ENCODE peak calls at places on chromosomes 6 and 20, in five cellular contexts. One of them, this sample, is unnamed.

GRCh38 chr20:46222521-46223007 is 85.7 kb downstream of the CDH22 start:
- DNase-seq in prostate gland: peak; percentile 46
- DNase-seq in right atrium auricular region: peak; percentile 65
- DNase-seq in mesendoderm: peak; percentile 88
- DNase-seq in left lung: no peak
- DNase-seq in this sample: no peak

GRCh38 chr6:1636971-1637871 is 27.5 kb downstream of the FOXC1 start:
- DNase-seq in prostate gland: no peak
- DNase-seq in right atrium auricular region: no peak
- DNase-seq in mesendoderm: no peak
- DNase-seq in left lung: no peak
- DNase-seq in this sample: no peak

GRCh38 chr6:113634352-113635163 is 222.6 kb upstream of the MARCKS start:
- DNase-seq in prostate gland: no peak
- DNase-seq in right atrium auricular region: no peak
- DNase-seq in mesendoderm: no peak
- DNase-seq in left lung: no peak
- DNase-seq in this sample: no peak

GRCh38 chr20:14288341-14289330 is 48.8 kb downstream of the FLRT3 start:
- DNase-seq in prostate gland: no peak
- DNase-seq in right atrium auricular region: no peak
- DNase-seq in mesendoderm: peak; percentile 10
- DNase-seq in left lung: no peak
- DNase-seq in this sample: no peak

GRCh38 chr6:116975600-116975999 is 98.6 kb downstream of the RFX6 start:
- DNase-seq in prostate gland: no peak
- DNase-seq in right atrium auricular region: no peak
- DNase-seq in mesendoderm: no peak
- DNase-seq in left lung: no peak
- DNase-seq in this sample: no peak

GRCh38 chr6:34745277-34746103 is 11.8 kb upstream of the SNRPC start:
- DNase-seq in prostate gland: peak; percentile 43
- DNase-seq in right atrium auricular region: no peak
- DNase-seq in mesendoderm: no peak
- DNase-seq in left lung: peak; percentile 44
- DNase-seq in this sample: peak; percentile 69

GRCh38 chr6:37048851-37049734 is 43.6 kb downstream of the FGD2 start:
- DNase-seq in prostate gland: peak; percentile 20
- DNase-seq in right atrium auricular region: no peak
- DNase-seq in mesendoderm: no peak
- DNase-seq in left lung: peak; percentile 57
- DNase-seq in this sample: no peak

GRCh38 chr6:130674604-130675003 is 152.6 kb upstream of the SMLR1 start:
- DNase-seq in prostate gland: no peak
- DNase-seq in right atrium auricular region: no peak
- DNase-seq in mesendoderm: no peak
- DNase-seq in left lung: no peak
- DNase-seq in this sample: no peak

GRCh38 chr20:49045440-49046086 is 549 bp upstream of the CSE1L start:
- DNase-seq in prostate gland: peak; percentile 5
- DNase-seq in right atrium auricular region: peak; percentile 64
- DNase-seq in mesendoderm: peak; percentile 32
- DNase-seq in left lung: peak; percentile 71
- DNase-seq in this sample: no peak

GRCh38 chr6:25872804-25873203 is 1.2 kb downstream of the SLC17A3 start:
- DNase-seq in prostate gland: no peak
- DNase-seq in right atrium auricular region: no peak
- DNase-seq in mesendoderm: peak; percentile 39
- DNase-seq in left lung: no peak
- DNase-seq in this sample: no peak

GRCh38 chr6:12570461-12571030 is 146.0 kb upstream of the PHACTR1 start:
- DNase-seq in prostate gland: no peak
- DNase-seq in right atrium auricular region: no peak
- DNase-seq in mesendoderm: no peak
- DNase-seq in left lung: no peak
- DNase-seq in this sample: no peak

GRCh38 chr6:43921039-43921438 is 151.0 kb downstream of the VEGFA start:
- DNase-seq in prostate gland: no peak
- DNase-seq in right atrium auricular region: no peak
- DNase-seq in mesendoderm: no peak
- DNase-seq in left lung: no peak
- DNase-seq in this sample: no peak

GRCh38 chr20:10129749-10130148 is 88.9 kb upstream of the SNAP25 start:
- DNase-seq in prostate gland: no peak
- DNase-seq in right atrium auricular region: no peak
- DNase-seq in mesendoderm: no peak
- DNase-seq in left lung: no peak
- DNase-seq in this sample: no peak

GRCh38 chr6:13336553-13336952 is 8.2 kb upstream of the TBC1D7 start:
- DNase-seq in prostate gland: peak; percentile 74
- DNase-seq in right atrium auricular region: no peak
- DNase-seq in mesendoderm: peak; percentile 92
- DNase-seq in left lung: peak; percentile 78
- DNase-seq in this sample: peak; percentile 83

GRCh38 chr6:52233975-52234823 is 10.1 kb downstream of the IL17F start:
- DNase-seq in prostate gland: peak; percentile 6
- DNase-seq in right atrium auricular region: no peak
- DNase-seq in mesendoderm: peak; percentile 80
- DNase-seq in left lung: no peak
- DNase-seq in this sample: no peak

GRCh38 chr20:62804021-62804631 is 509 bp upstream of the OGFR start:
- DNase-seq in prostate gland: no peak
- DNase-seq in right atrium auricular region: no peak
- DNase-seq in mesendoderm: no peak
- DNase-seq in left lung: no peak
- DNase-seq in this sample: no peak
- H3K4me3 ChIP-seq in prostate gland: peak overlapping the region; percentile 100
- H3K4me3 ChIP-seq in right atrium auricular region: peak overlapping the region; percentile 93
- H3K4me3 ChIP-seq in mesendoderm: no peak overlapping the region
- H3K4me3 ChIP-seq in left lung: peak overlapping the region; percentile 94
- H3K4me3 ChIP-seq in this sample: peak overlapping the region; percentile 87

DNA sequence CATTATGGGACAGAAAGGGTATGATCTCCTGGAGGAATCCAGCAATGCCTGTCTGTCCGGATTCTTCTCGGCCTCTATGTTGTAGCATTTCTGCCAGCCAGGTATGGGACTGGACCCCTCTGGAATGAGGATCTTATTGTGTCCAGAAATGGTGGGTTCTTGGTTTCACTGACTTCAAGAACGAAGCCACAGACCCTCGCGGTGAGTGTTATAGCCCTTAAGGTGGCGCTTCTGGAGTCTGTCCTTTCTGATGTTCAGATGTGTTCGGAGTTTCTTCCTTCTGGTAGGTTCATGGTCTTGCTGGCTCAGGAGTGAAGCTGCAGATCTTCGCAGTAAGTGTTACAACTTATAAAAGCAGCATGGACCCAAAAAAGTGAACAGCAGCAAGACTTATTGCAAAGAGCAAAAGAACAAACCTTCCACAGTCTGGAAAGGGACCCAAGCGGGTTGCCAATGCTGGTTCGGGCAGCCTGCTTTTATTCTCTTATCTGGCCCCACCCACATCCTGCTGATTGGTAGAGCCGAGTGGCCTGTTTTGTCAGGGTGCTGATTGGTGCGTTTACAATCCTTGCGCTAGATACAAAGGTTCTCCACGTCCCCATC is 62.3 kb upstream of the IER3 start:
- DNase-seq in prostate gland: no peak
- DNase-seq in right atrium auricular region: no peak
- DNase-seq in mesendoderm: no peak
- DNase-seq in left lung: no peak
- DNase-seq in this sample: no peak
- H3K4me1 ChIP-seq in prostate gland: no peaks in the 10 kb centered on the region
- H3K4me1 ChIP-seq in right atrium auricular region: no peaks in the 10 kb centered on the region
- H3K4me1 ChIP-seq in mesendoderm: peaks cover 3% of the 10 kb centered on the region
- H3K4me1 ChIP-seq in left lung: peaks cover 3% of the 10 kb centered on the region
- H3K4me1 ChIP-seq in this sample: peaks cover 5% of the 10 kb centered on the region

GRCh38 chr20:33685328-33686007 is 717 bp downstream of the E2F1 start:
- DNase-seq in prostate gland: no peak
- DNase-seq in right atrium auricular region: no peak
- DNase-seq in mesendoderm: peak; percentile 64
- DNase-seq in left lung: no peak
- DNase-seq in this sample: no peak

GRCh38 chr20:33686008-33686983 is at the start of gene E2F1:
- DNase-seq in prostate gland: peak; percentile 95
- DNase-seq in right atrium auricular region: peak; percentile 96
- DNase-seq in mesendoderm: peak; percentile 98
- DNase-seq in left lung: peak; percentile 95
- DNase-seq in this sample: peak; percentile 94

GRCh38 chr20:33687993-33688937 is 2.1 kb upstream of the E2F1 start:
- DNase-seq in prostate gland: no peak
- DNase-seq in right atrium auricular region: no peak
- DNase-seq in mesendoderm: no peak
- DNase-seq in left lung: no peak
- DNase-seq in this sample: no peak

GRCh38 chr20:33687370-33687915 is 1.3 kb upstream of the E2F1 start:
- DNase-seq in prostate gland: no peak
- DNase-seq in right atrium auricular region: no peak
- DNase-seq in mesendoderm: no peak
- DNase-seq in left lung: no peak
- DNase-seq in this sample: no peak

GRCh38 chr20:33686984-33687366 is 790 bp upstream of the E2F1 start:
- DNase-seq in prostate gland: no peak
- DNase-seq in right atrium auricular region: no peak
- DNase-seq in mesendoderm: no peak
- DNase-seq in left lung: no peak
- DNase-seq in this sample: no peak
- H3K4me3 ChIP-seq in prostate gland: no peak overlapping the region
- H3K4me3 ChIP-seq in right atrium auricular region: no peak overlapping the region
- H3K4me3 ChIP-seq in mesendoderm: no peak overlapping the region
- H3K4me3 ChIP-seq in left lung: peak overlapping the region; percentile 13
- H3K4me3 ChIP-seq in this sample: no peak overlapping the region

DNA sequence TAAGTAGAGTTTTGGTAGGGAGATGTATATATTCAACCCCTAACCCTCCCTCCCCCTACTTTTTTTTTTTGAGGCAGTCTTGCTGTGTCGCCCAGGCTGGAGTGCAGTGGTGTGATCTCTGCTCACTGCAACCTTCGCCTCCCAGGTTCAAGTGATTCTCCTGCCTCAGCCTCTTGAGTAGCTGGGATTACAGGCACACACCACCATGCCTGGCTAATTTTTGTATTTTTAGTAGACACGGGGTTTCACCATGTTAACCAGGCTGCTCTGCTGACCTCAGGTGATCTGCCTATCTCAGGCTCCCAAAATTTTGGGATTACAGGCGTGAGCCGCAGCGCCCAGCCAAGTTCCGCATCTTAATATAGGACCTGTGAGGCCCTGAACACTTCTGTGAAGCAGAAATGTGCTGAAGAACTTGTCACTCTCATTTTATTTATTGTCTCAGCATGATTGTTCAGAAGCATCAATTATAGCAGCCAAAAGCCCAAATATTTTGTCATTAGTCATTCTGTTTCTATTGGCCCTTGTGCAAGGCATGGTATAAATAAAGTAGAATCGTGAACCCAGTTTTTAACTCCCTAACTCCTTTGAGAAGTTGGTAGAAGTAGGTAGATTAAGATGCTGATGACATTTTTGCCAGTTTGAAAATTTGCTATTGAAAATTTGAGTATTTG is 19.4 kb downstream of the DSTN start:
- DNase-seq in prostate gland: no peak
- DNase-seq in right atrium auricular region: no peak
- DNase-seq in mesendoderm: no peak
- DNase-seq in left lung: no peak
- DNase-seq in this sample: no peak
- H3K4me1 ChIP-seq in prostate gland: peaks cover 11% of the 10 kb centered on the region
- H3K4me1 ChIP-seq in right atrium auricular region: peaks cover 84% of the 10 kb centered on the region
- H3K4me1 ChIP-seq in mesendoderm: no peaks in the 10 kb centered on the region
- H3K4me1 ChIP-seq in left lung: peaks cover 45% of the 10 kb centered on the region
- H3K4me1 ChIP-seq in this sample: no peaks in the 10 kb centered on the region

DNA sequence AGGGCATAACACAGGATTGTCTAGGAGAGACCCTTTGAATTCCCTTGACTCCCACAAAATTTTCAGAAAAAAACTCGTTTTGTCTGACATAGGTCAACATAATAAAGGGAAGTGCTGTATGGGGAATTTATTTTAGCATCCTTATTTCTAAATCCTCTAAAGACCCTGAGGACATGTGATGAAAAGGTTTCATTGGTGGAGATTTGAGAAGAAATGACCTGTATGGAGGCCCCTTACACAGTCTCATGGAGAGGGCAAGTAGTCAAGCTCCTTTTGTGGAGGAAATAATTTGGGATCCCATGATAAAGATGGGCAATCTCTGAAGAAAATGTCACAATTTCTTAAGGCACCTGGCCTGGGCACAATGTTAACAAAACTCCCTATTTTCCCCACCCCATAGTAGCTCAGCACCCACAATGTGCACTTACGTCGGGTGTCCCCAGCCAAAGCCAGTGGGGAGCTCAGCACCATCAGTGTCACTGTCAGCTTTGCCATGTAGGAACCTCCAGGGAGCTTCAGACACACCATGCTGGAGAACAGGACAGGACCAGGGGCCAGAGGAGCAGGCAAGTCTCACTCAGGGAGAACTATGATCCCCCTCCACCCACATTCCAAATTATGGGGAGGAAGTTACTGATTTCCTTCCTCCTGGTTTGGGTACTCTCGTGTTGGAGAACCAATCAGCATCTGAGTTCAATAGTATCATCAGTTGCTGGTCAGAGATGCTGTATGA is at the start of gene HLA-DRB5:
- DNase-seq in prostate gland: no peak
- DNase-seq in right atrium auricular region: no peak
- DNase-seq in mesendoderm: peak; percentile 29
- DNase-seq in left lung: peak; percentile 63
- DNase-seq in this sample: peak; percentile 37
- H3K4me3 ChIP-seq in prostate gland: no peak within 1 kb of the TSS
- H3K4me3 ChIP-seq in right atrium auricular region: no peak within 1 kb of the TSS
- H3K4me3 ChIP-seq in mesendoderm: no peak within 1 kb of the TSS
- H3K4me3 ChIP-seq in left lung: no peak within 1 kb of the TSS
- H3K4me3 ChIP-seq in this sample: no peak within 1 kb of the TSS

GRCh38 chr6:4819706-4820283 is 43.6 kb downstream of the CDYL start:
- DNase-seq in prostate gland: no peak
- DNase-seq in right atrium auricular region: no peak
- DNase-seq in mesendoderm: peak; percentile 59
- DNase-seq in left lung: no peak
- DNase-seq in this sample: no peak

GRCh38 chr6:4817551-4817950 is 41.3 kb downstream of the CDYL start:
- DNase-seq in prostate gland: no peak
- DNase-seq in right atrium auricular region: no peak
- DNase-seq in mesendoderm: no peak
- DNase-seq in left lung: no peak
- DNase-seq in this sample: no peak

GRCh38 chr6:4820704-4821276 is 44.6 kb downstream of the CDYL start:
- DNase-seq in prostate gland: no peak
- DNase-seq in right atrium auricular region: no peak
- DNase-seq in mesendoderm: no peak
- DNase-seq in left lung: no peak
- DNase-seq in this sample: no peak

GRCh38 chr6:4818272-4818938 is 42.2 kb downstream of the CDYL start:
- DNase-seq in prostate gland: no peak
- DNase-seq in right atrium auricular region: no peak
- DNase-seq in mesendoderm: no peak
- DNase-seq in left lung: no peak
- DNase-seq in this sample: no peak

DNA sequence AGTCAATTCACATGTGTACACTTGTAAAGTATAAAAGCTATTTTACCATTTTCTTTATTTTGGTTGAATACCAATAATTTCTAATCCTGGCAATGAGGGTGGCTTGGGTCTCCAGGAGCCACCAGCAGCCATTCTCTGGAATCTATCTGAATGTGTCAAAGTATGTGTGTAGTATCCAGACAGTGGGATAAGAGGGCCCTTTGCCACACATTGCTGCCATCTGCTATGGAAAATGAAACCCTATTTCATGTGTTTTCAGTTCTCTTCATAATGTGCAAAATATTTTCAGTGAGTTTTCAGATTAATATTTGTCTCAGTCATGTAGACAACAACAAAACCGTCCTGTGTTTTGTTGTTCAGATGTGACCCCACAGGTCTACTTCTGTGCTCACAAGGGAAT is 46.3 kb downstream of the CDYL start:
- DNase-seq in prostate gland: no peak
- DNase-seq in right atrium auricular region: no peak
- DNase-seq in mesendoderm: no peak
- DNase-seq in left lung: no peak
- DNase-seq in this sample: no peak
- H3K4me1 ChIP-seq in prostate gland: no peaks in the 10 kb centered on the region
- H3K4me1 ChIP-seq in right atrium auricular region: no peaks in the 10 kb centered on the region
- H3K4me1 ChIP-seq in mesendoderm: no peaks in the 10 kb centered on the region
- H3K4me1 ChIP-seq in left lung: no peaks in the 10 kb centered on the region
- H3K4me1 ChIP-seq in this sample: no peaks in the 10 kb centered on the region